ENCODE peak calls at places on chromosomes 4 and X, in four cellular contexts. K, W, N and J are unnamed samples.

GRCh38 chr4:41102360-41103092 is 111.8 kb downstream of the APBB2 start:
- DNase-seq in K (no peak), N (no peak), W (no peak), J (no peak)

GRCh38 chr4:146943691-146944375 is 1.8 kb downstream of the TTC29 start:
- DNase-seq in K (no peak), N (no peak), W (no peak), J (no peak)

GRCh38 chr4:168705121-168705520 is 208.3 kb downstream of the PALLD start:
- DNase-seq in W (no peak), K (no peak), N (no peak), J (no peak)

GRCh38 chr4:157781361-157781760 is 391.5 kb downstream of the GASK1B start:
- DNase-seq in K (no peak), N (no peak), W (no peak), J (no peak)

GRCh38 chr4:89123418-89123817 is 12.1 kb downstream of the TIGD2 start:
- DNase-seq in K (no peak), N (no peak), W (peak), J (no peak)

GRCh38 chrX:18984381-18985185 is 669 bp upstream of the PHKA2 start:
- DNase-seq in K (peak), N (peak), W (peak), J (peak)

GRCh38 chr4:150562751-150563150 is 19.2 kb upstream of the MAB21L2 start:
- DNase-seq in W (no peak), N (no peak), K (no peak), J (no peak)

GRCh38 chr4:98446499-98447375 is 185.6 kb downstream of the RAP1GDS1 start:
- DNase-seq in N (no peak), K (no peak), W (peak), J (no peak)

GRCh38 chrX:153926863-153927685 is 1.0 kb upstream of the ARHGAP4 start:
- DNase-seq in N (peak), W (peak), K (no peak), J (no peak)

GRCh38 chr4:41476310-41476709 is 61.6 kb upstream of the LIMCH1 start:
- DNase-seq in N (no peak), W (no peak), K (peak), J (no peak)

GRCh38 chrX:109934935-109935334 is 68.0 kb upstream of the TMEM164 start:
- DNase-seq in K (no peak), W (peak), N (no peak), J (no peak)

GRCh38 chr4:184424279-184424678 is 50.1 kb downstream of the IRF2 start:
- DNase-seq in W (no peak), N (no peak), K (no peak), J (no peak)

GRCh38 chrX:136209016-136209738 is 42.0 kb downstream of the MAP7D3 start:
- DNase-seq in W (peak), N (no peak), K (peak), J (no peak)

GRCh38 chrX:40098264-40099045 is 697 bp upstream of the BCOR start:
- DNase-seq in N (no peak), K (peak), W (no peak), J (no peak)

GRCh38 chr4:2591189-2591588 is 54.7 kb downstream of the FAM193A start:
- DNase-seq in K (no peak), W (peak), N (peak), J (no peak)

GRCh38 chr4:76585270-76585669 is 150.2 kb downstream of the SHROOM3 start:
- DNase-seq in K (no peak), N (no peak), W (peak), J (no peak)

GRCh38 chr4:7950301-7951092 is 10.8 kb upstream of the AFAP1 start:
- DNase-seq in N (no peak), W (no peak), K (no peak), J (no peak)

GRCh38 chrX:124665878-124666425 is 319.6 kb downstream of the SH2D1A start:
- DNase-seq in K (no peak), W (no peak), N (no peak), J (no peak)

GRCh38 chr4:26741491-26741871 is 119.2 kb upstream of the STIM2 start:
- DNase-seq in K (no peak), W (no peak), N (no peak), J (no peak)

GRCh38 chrX:95836517-95836916 is 848.1 kb upstream of the DIAPH2 start:
- DNase-seq in K (no peak), W (no peak), N (no peak), J (no peak)

GRCh38 chrX:32395878-32396277 is 815.5 kb downstream of the DMD start:
- DNase-seq in W (no peak), N (no peak), K (no peak), J (no peak)